ENCODE peak calls at places on chromosomes 13 and 19, in six cellular contexts. One of them, this sample, is unnamed.

GRCh38 chr13:73411067-73411809 is 352.4 kb downstream of the KLF5 start:
- DNase-seq in neuronal stem cell: no peak
- DNase-seq in H1: no peak
- DNase-seq in H9: no peak
- DNase-seq in mesenchymal stem cell: no peak
- DNase-seq in IMR-90: peak; percentile 11
- DNase-seq in this sample: no peak

GRCh38 chr13:44155422-44156293 is 218.0 kb upstream of the SERP2 start:
- DNase-seq in H9: peak; percentile 50
- DNase-seq in neuronal stem cell: no peak
- DNase-seq in IMR-90: peak; percentile 45
- DNase-seq in H1: no peak
- DNase-seq in mesenchymal stem cell: peak; percentile 43
- DNase-seq in this sample: peak; percentile 59

GRCh38 chr19:18098891-18099622 is 1.5 kb downstream of the MAST3 start:
- DNase-seq in H1: no peak
- DNase-seq in mesenchymal stem cell: no peak
- DNase-seq in IMR-90: no peak
- DNase-seq in neuronal stem cell: no peak
- DNase-seq in H9: no peak
- DNase-seq in this sample: peak; percentile 21

GRCh38 chr19:29992233-29992867 is 50.3 kb downstream of the URI1 start:
- DNase-seq in mesenchymal stem cell: no peak
- DNase-seq in H1: no peak
- DNase-seq in neuronal stem cell: no peak
- DNase-seq in H9: no peak
- DNase-seq in IMR-90: no peak
- DNase-seq in this sample: no peak

GRCh38 chr13:44259045-44260042 is 114.3 kb upstream of the SERP2 start:
- DNase-seq in H9: no peak
- DNase-seq in IMR-90: peak; percentile 66
- DNase-seq in mesenchymal stem cell: peak; percentile 91
- DNase-seq in H1: no peak
- DNase-seq in neuronal stem cell: no peak
- DNase-seq in this sample: no peak

GRCh38 chr13:95713651-95714050 is 36.7 kb downstream of the DNAJC3 start:
- DNase-seq in neuronal stem cell: no peak
- DNase-seq in H9: no peak
- DNase-seq in H1: no peak
- DNase-seq in IMR-90: peak; percentile 27
- DNase-seq in mesenchymal stem cell: peak; percentile 31
- DNase-seq in this sample: no peak

GRCh38 chr13:47788844-47789243 is 212.2 kb downstream of the SUCLA2 start:
- DNase-seq in neuronal stem cell: no peak
- DNase-seq in H9: no peak
- DNase-seq in IMR-90: no peak
- DNase-seq in mesenchymal stem cell: no peak
- DNase-seq in H1: no peak
- DNase-seq in this sample: no peak

GRCh38 chr19:32748497-32748896 is 28.9 kb downstream of the TDRD12 start:
- DNase-seq in mesenchymal stem cell: no peak
- DNase-seq in IMR-90: no peak
- DNase-seq in neuronal stem cell: no peak
- DNase-seq in H1: no peak
- DNase-seq in H9: no peak
- DNase-seq in this sample: peak; percentile 35

GRCh38 chr13:74258951-74259350 is 124.7 kb upstream of the KLF12 start:
- DNase-seq in neuronal stem cell: no peak
- DNase-seq in H1: no peak
- DNase-seq in H9: no peak
- DNase-seq in IMR-90: no peak
- DNase-seq in mesenchymal stem cell: no peak
- DNase-seq in this sample: no peak

GRCh38 chr13:44402902-44403719 is 29.5 kb downstream of the SERP2 start:
- DNase-seq in neuronal stem cell: no peak
- DNase-seq in H1: no peak
- DNase-seq in mesenchymal stem cell: no peak
- DNase-seq in IMR-90: no peak
- DNase-seq in H9: no peak
- DNase-seq in this sample: no peak

GRCh38 chr19:48283908-48284307 is 14.0 kb downstream of the ZNF114 start:
- DNase-seq in mesenchymal stem cell: peak; percentile 76
- DNase-seq in H9: no peak
- DNase-seq in neuronal stem cell: no peak
- DNase-seq in IMR-90: peak; percentile 97
- DNase-seq in H1: no peak
- DNase-seq in this sample: peak; percentile 31

GRCh38 chr19:28615966-28616365 is 597.0 kb downstream of the UQCRFS1 start:
- DNase-seq in neuronal stem cell: no peak
- DNase-seq in mesenchymal stem cell: no peak
- DNase-seq in IMR-90: no peak
- DNase-seq in H1: no peak
- DNase-seq in H9: no peak
- DNase-seq in this sample: no peak

GRCh38 chr19:4064551-4065260 is 2.0 kb downstream of the ZBTB7A start:
- DNase-seq in IMR-90: no peak
- DNase-seq in H1: no peak
- DNase-seq in neuronal stem cell: no peak
- DNase-seq in mesenchymal stem cell: no peak
- DNase-seq in H9: peak; percentile 38
- DNase-seq in this sample: peak; percentile 53

GRCh38 chr19:54108496-54108895 is 5.8 kb downstream of the NDUFA3 start:
- DNase-seq in mesenchymal stem cell: no peak
- DNase-seq in H9: no peak
- DNase-seq in neuronal stem cell: no peak
- DNase-seq in H1: no peak
- DNase-seq in IMR-90: no peak
- DNase-seq in this sample: no peak

GRCh38 chr19:47110521-47111080 is 3.0 kb downstream of the ZC3H4 start:
- DNase-seq in H9: no peak
- DNase-seq in mesenchymal stem cell: no peak
- DNase-seq in neuronal stem cell: no peak
- DNase-seq in H1: no peak
- DNase-seq in IMR-90: no peak
- DNase-seq in this sample: peak; percentile 35

GRCh38 chr13:112638919-112639318 is 50.9 kb upstream of the ATP11A start:
- DNase-seq in mesenchymal stem cell: no peak
- DNase-seq in H1: no peak
- DNase-seq in IMR-90: no peak
- DNase-seq in neuronal stem cell: no peak
- DNase-seq in H9: no peak
- DNase-seq in this sample: no peak
- H2BK15ac ChIP-seq in mesenchymal stem cell: no peak overlapping the region
- H2BK15ac ChIP-seq in H1: no peak overlapping the region
- H2BK15ac ChIP-seq in IMR-90: no peak overlapping the region
- H2BK15ac ChIP-seq in neuronal stem cell: no peak overlapping the region
- H2BK15ac ChIP-seq in H9: no peak overlapping the region
- H2BK15ac ChIP-seq in this sample: no peak overlapping the region

DNA sequence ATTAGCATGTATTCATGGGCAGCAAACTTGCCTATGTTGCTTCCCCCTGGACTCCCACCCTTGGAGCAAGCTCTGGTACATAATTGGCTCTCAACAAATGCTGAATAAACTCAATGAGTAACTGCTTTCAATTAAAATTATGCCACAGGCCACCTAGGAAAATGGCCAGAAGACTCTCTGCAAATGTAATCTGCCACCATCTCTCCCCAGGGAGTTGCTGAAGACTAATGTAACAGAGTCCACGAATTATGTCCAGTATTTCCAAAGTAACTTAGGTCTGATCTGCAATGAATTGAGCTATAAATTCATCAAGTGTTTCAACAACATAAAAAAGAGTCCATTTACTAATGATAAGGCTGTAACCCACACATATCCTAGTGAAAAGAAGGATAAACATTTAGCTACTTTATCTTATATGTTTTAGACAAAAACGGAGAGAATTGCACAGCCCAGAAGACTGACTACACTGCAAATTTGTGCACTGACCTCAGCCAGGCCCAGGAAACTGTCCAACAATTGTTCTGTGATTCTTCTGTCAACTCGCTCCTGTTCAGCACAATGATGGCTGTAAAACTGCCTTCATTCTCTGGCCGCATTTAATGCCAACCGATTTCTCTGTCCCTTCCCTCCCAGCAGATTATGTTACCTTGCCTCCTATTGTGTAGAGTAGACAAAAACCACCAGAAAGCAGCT is 808.6 kb upstream of the ARGLU1 start:
- DNase-seq in H1: no peak
- DNase-seq in IMR-90: peak; percentile 18
- DNase-seq in neuronal stem cell: no peak
- DNase-seq in H9: no peak
- DNase-seq in mesenchymal stem cell: no peak
- DNase-seq in this sample: no peak
- H3K27ac ChIP-seq in H1: no peak overlapping the region
- H3K27ac ChIP-seq in IMR-90: no peak overlapping the region
- H3K27ac ChIP-seq in neuronal stem cell: no peak overlapping the region
- H3K27ac ChIP-seq in H9: no peak overlapping the region
- H3K27ac ChIP-seq in mesenchymal stem cell: no peak overlapping the region
- H3K27ac ChIP-seq in this sample: no peak overlapping the region

GRCh38 chr13:50989476-50989875 is 79.9 kb downstream of the RNASEH2B start:
- DNase-seq in IMR-90: no peak
- DNase-seq in H9: peak; percentile 55
- DNase-seq in neuronal stem cell: no peak
- DNase-seq in mesenchymal stem cell: peak; percentile 50
- DNase-seq in H1: no peak
- DNase-seq in this sample: peak; percentile 61
- H2BK15ac ChIP-seq in IMR-90: no peak overlapping the region
- H2BK15ac ChIP-seq in H9: no peak overlapping the region
- H2BK15ac ChIP-seq in neuronal stem cell: no peak overlapping the region
- H2BK15ac ChIP-seq in mesenchymal stem cell: no peak overlapping the region
- H2BK15ac ChIP-seq in H1: no peak overlapping the region
- H2BK15ac ChIP-seq in this sample: no peak overlapping the region

GRCh38 chr13:28026508-28026907 is 38.0 kb upstream of the URAD start:
- DNase-seq in mesenchymal stem cell: no peak
- DNase-seq in H1: no peak
- DNase-seq in H9: no peak
- DNase-seq in neuronal stem cell: no peak
- DNase-seq in IMR-90: no peak
- DNase-seq in this sample: no peak

GRCh38 chr13:28027607-28028364 is 39.3 kb upstream of the URAD start:
- DNase-seq in neuronal stem cell: no peak
- DNase-seq in H9: no peak
- DNase-seq in IMR-90: no peak
- DNase-seq in H1: no peak
- DNase-seq in mesenchymal stem cell: no peak
- DNase-seq in this sample: no peak

GRCh38 chr13:28027070-28027469 is 38.6 kb upstream of the URAD start:
- DNase-seq in H1: no peak
- DNase-seq in neuronal stem cell: no peak
- DNase-seq in IMR-90: no peak
- DNase-seq in mesenchymal stem cell: no peak
- DNase-seq in H9: no peak
- DNase-seq in this sample: no peak

DNA sequence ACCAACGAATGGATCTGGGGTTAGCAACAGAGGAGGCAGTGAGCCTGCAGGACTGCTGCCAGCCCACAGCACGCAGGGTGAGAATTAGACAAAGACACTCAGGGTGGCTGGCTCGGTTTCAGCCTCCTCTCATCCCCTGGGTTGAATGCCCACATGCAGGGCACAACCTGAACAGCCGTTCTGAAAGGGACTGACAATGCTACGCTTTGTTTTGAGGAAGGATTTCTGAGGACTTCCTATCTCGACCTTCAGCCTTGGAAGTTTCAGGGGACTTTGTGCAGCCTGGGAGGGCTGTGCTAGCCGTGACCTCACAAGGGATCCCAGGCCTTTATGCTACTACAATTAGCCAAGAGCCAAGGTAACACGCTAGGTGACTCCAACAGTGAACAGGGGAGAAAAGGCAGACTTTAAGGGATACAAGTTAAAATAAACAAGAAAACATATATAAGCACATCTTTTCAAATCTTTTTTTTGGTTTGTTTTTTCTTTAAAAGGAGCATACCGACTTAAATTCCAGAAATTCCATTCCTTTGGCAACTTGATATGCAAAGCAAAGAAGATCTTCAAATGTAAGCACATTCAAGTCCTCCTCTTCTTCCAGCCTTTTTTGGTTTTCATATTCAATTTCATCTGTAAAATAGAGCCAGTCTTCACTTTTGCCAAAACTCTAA is 34.5 kb upstream of the URAD start:
- DNase-seq in H1: no peak
- DNase-seq in IMR-90: peak; percentile 46
- DNase-seq in mesenchymal stem cell: no peak
- DNase-seq in H9: peak; percentile 39
- DNase-seq in neuronal stem cell: peak; percentile 12
- DNase-seq in this sample: peak; percentile 64
- H3K27ac ChIP-seq in H1: peak overlapping the region; percentile 64
- H3K27ac ChIP-seq in IMR-90: peak overlapping the region; percentile 54
- H3K27ac ChIP-seq in mesenchymal stem cell: peak overlapping the region; percentile 45
- H3K27ac ChIP-seq in H9: peak overlapping the region; percentile 71
- H3K27ac ChIP-seq in neuronal stem cell: no peak overlapping the region
- H3K27ac ChIP-seq in this sample: no peak overlapping the region